ENCODE peak calls at places on chromosomes 7 and 10, in six cellular contexts. J is fibroblast of pulmonary artery; E is activated CD4-positive, alpha-beta T cell treated with anti-CD3 and anti-CD28 coated beads, Interleukin-2, amount 50 U/mL, for 48 hours; G is LoVo; L is activated naive CD4-positive, alpha-beta T cell; X is amniotic stem cell. Z is an unnamed sample.

GRCh38 chr10:124530816-124531215 is 69.2 kb downstream of the LHPP start:
- DNase-seq in J (no peak), E (no peak), G (no peak), L (no peak), X (no peak), Z (no peak)

GRCh38 chr10:110642980-110643655 is 1.0 kb upstream of the RBM20 start:
- DNase-seq in J (no peak), E (peak), G (no peak), L (no peak), X (no peak), Z (no peak)

GRCh38 chr7:70571403-70571911 is 560.5 kb upstream of the GALNT17 start:
- DNase-seq in J (no peak), E (no peak), G (peak), L (no peak), X (no peak), Z (no peak)

GRCh38 chr10:127402596-127403409 is 146.3 kb upstream of the NPS start:
- DNase-seq in J (no peak), E (no peak), G (no peak), L (no peak), X (no peak), Z (no peak)

GRCh38 chr10:13485623-13486022 is 43.2 kb downstream of the BEND7 start:
- DNase-seq in J (peak), E (no peak), G (no peak), L (no peak), X (no peak), Z (no peak)

GRCh38 chr7:73721237-73721848 is 1.9 kb upstream of the STX1A start:
- DNase-seq in J (no peak), E (no peak), G (peak), L (no peak), X (no peak), Z (peak)

GRCh38 chr10:112988839-112989406 is 38.9 kb downstream of the TCF7L2 start:
- DNase-seq in J (no peak), E (no peak), G (no peak), L (no peak), X (no peak), Z (no peak)

GRCh38 chr10:17109475-17110207 is 20.0 kb downstream of the CUBN start:
- DNase-seq in J (peak), E (no peak), G (no peak), L (no peak), X (peak), Z (no peak)

GRCh38 chr10:74502963-74503608 is 323.3 kb upstream of the KAT6B start:
- DNase-seq in J (peak), E (no peak), G (peak), L (no peak), X (no peak), Z (no peak)

GRCh38 chr7:11120675-11121220 is 147.1 kb downstream of the PHF14 start:
- DNase-seq in J (no peak), E (no peak), G (no peak), L (no peak), X (no peak), Z (no peak)

GRCh38 chr10:106107711-106108110 is 1056.8 kb downstream of the SORCS1 start:
- DNase-seq in J (peak), E (no peak), G (no peak), L (no peak), X (no peak), Z (no peak)

GRCh38 chr10:58743466-58744115 is 230.9 kb downstream of the BICC1 start:
- DNase-seq in J (peak), E (no peak), G (no peak), L (no peak), X (peak), Z (no peak)

GRCh38 chr7:36279251-36279925 is 110.3 kb upstream of the ANLN start:
- DNase-seq in J (no peak), E (no peak), G (no peak), L (no peak), X (no peak), Z (no peak)

GRCh38 chr10:9331583-9332008 is 1277.1 kb downstream of the GATA3 start:
- DNase-seq in J (peak), E (no peak), G (peak), L (no peak), X (peak), Z (no peak)

GRCh38 chr7:44079221-44080021 is 2.9 kb downstream of the POLM start:
- DNase-seq in J (no peak), E (no peak), G (no peak), L (no peak), X (no peak), Z (no peak)

GRCh38 chr7:69817096-69817495 is 218.8 kb downstream of the AUTS2 start:
- DNase-seq in J (peak), E (no peak), G (no peak), L (no peak), X (peak), Z (no peak)

GRCh38 chr10:129760003-129760315 is 204.1 kb downstream of the EBF3 start:
- DNase-seq in J (no peak), E (no peak), G (no peak), L (no peak), X (no peak), Z (peak)

GRCh38 chr10:50422259-50422658 is 170.9 kb upstream of the ASAH2 start:
- DNase-seq in J (no peak), E (no peak), G (no peak), L (no peak), X (no peak), Z (peak)

GRCh38 chr10:5862360-5862929 is 27.2 kb downstream of the ANKRD16 start:
- DNase-seq in J (no peak), E (no peak), G (no peak), L (no peak), X (no peak), Z (no peak)

GRCh38 chr7:42910306-42910705 is 1.6 kb downstream of the C7orf25 start:
- DNase-seq in J (no peak), E (no peak), G (no peak), L (no peak), X (no peak), Z (no peak)

GRCh38 chr7:50531928-50532327 is 33.3 kb downstream of the DDC start:
- DNase-seq in J (no peak), E (peak), G (no peak), L (no peak), X (no peak), Z (no peak)

GRCh38 chr7:40921589-40922315 is 781.1 kb downstream of the INHBA start:
- DNase-seq in J (no peak), E (no peak), G (no peak), L (no peak), X (no peak), Z (no peak)

GRCh38 chr10:71975891-71976725 is 11.9 kb downstream of the CHST3 start:
- DNase-seq in J (peak), E (no peak), G (peak), L (no peak), X (peak), Z (no peak)

GRCh38 chr10:73262105-73262730 is 9.8 kb upstream of the MRPS16 start:
- DNase-seq in J (peak), E (no peak), G (peak), L (no peak), X (peak), Z (no peak)